ENCODE peak calls at places on chromosomes 11 and 22, in eight cellular contexts. E, C, R, I, F, U, M and N are unnamed samples.

GRCh38 chr22:23695141-23695540 is 4.3 kb downstream of the RGL4 start:
- DNase-seq in E (no peak), C (no peak), R (no peak), I (no peak), F (no peak), U (no peak), M (no peak), N (no peak)

GRCh38 chr11:68315581-68315920 is 3.2 kb downstream of the LRP5 start:
- DNase-seq in E (no peak), C (no peak), R (no peak), I (no peak), F (no peak), U (no peak), M (no peak), N (no peak)

GRCh38 chr22:39515266-39516050 is 4.9 kb upstream of the ATF4 start:
- DNase-seq in E (no peak), C (no peak), R (no peak), I (no peak), F (no peak), U (no peak), M (no peak), N (no peak)

GRCh38 chr11:81359476-81359875 is 1374.2 kb downstream of the FAM181B start:
- DNase-seq in E (no peak), C (no peak), R (peak), I (peak), F (no peak), U (no peak), M (no peak), N (no peak)

GRCh38 chr22:23153994-23154393 is 8.7 kb downstream of the RAB36 start:
- DNase-seq in E (no peak), C (no peak), R (no peak), I (no peak), F (no peak), U (no peak), M (peak), N (no peak)

GRCh38 chr11:122656073-122656630 is 630 bp downstream of the UBASH3B start:
- DNase-seq in E (peak), C (no peak), R (peak), I (peak), F (no peak), U (no peak), M (peak), N (peak)

GRCh38 chr11:110434952-110435779 is 5.4 kb downstream of the FDX1 start:
- DNase-seq in E (no peak), C (no peak), R (no peak), I (peak), F (peak), U (no peak), M (peak), N (no peak)

GRCh38 chr11:11661356-11662040 is 39.7 kb upstream of the GALNT18 start:
- DNase-seq in E (no peak), C (no peak), R (no peak), I (no peak), F (no peak), U (no peak), M (peak), N (no peak)

GRCh38 chr22:36986242-36986821 is 32.9 kb downstream of the TST start:
- DNase-seq in E (no peak), C (no peak), R (peak), I (peak), F (no peak), U (peak), M (peak), N (no peak)

GRCh38 chr11:22454461-22454860 is 116.3 kb downstream of the SLC17A6 start:
- DNase-seq in E (no peak), C (no peak), R (no peak), I (no peak), F (no peak), U (no peak), M (no peak), N (peak)

GRCh38 chr11:69306821-69307220 is 12.9 kb downstream of the MYEOV start:
- DNase-seq in E (no peak), C (no peak), R (no peak), I (no peak), F (no peak), U (no peak), M (no peak), N (no peak)

GRCh38 chr22:19761022-19761499 is 483 bp downstream of the TBX1 start:
- DNase-seq in E (no peak), C (no peak), R (no peak), I (no peak), F (no peak), U (no peak), M (peak), N (no peak)

GRCh38 chr11:10584071-10584501 is 15.6 kb upstream of the LYVE1 start:
- DNase-seq in E (no peak), C (no peak), R (no peak), I (no peak), F (peak), U (no peak), M (no peak), N (peak)

DNA sequence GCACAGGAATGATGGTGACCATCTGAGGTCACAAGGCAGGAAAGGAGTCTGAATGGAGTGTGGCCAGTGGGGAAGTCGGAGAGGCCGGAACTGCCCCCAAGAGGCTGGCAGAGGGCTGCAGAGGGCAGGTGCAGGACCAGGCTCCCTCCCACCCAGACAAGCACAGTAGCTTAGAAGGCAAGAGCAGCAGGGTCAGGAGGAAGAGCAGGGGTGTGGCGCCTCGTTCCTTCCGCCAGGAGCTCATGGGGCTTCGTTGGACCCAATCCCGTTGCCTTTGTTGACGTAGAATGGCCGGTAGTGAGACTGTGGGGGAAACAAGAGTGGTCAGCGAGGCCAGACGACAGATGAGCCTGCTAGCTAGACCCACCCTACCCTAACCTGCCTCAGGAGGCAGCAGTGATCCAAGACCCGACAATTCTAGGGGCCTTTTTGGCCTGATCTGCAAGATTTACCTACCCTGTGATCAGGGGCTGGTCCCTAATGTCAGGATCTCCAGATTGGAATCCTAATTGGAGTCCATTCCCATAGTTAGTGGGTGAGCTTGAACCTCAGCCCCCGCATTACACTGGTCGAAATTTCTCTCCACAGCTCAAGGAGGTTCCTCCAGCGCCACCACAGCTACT is 25.6 kb downstream of the TRIM29 start:
- DNase-seq in E (no peak), C (no peak), R (no peak), I (no peak), F (no peak), U (no peak), M (peak), N (no peak)
- TF ChIP-seq CTCF in E (peak), C (no peak), R (no peak), I (peak), F (no peak), U (no peak), M (peak), N (no peak)

GRCh38 chr11:60482361-60482760 is 10.2 kb upstream of the MS4A12 start:
- DNase-seq in E (no peak), C (no peak), R (no peak), I (no peak), F (no peak), U (no peak), M (no peak), N (no peak)

DNA sequence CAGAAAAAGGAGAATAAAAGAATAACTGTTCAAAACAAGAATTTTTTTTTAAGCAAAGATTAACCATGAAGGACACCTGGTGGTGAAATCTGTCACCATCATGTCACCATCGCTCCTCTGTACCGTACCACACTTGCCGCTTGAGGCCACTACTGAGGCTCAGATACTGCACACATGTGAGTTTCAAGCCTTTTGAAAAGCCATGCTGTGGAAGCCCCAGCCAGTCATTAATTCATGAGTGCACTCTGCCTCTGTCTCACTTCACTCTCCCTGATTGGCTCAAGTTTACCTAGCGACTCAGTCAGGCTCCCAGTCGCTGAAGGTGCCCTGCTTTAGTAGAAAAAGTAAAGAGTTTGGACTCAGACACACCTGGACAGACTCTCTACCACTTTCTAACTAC is 6.6 kb upstream of the MS4A12 start:
- DNase-seq in E (no peak), C (no peak), R (no peak), I (peak), F (no peak), U (peak), M (peak), N (no peak)
- TF ChIP-seq CTCF in E (peak), C (peak), R (no peak), I (peak), F (no peak), U (peak), M (peak), N (no peak)

GRCh38 chr22:47209547-47210023 is 447.1 kb downstream of the TBC1D22A start:
- DNase-seq in E (no peak), C (no peak), R (no peak), I (no peak), F (no peak), U (no peak), M (no peak), N (no peak)

GRCh38 chr22:47215851-47216250 is 453.4 kb downstream of the TBC1D22A start:
- DNase-seq in E (no peak), C (no peak), R (no peak), I (no peak), F (no peak), U (no peak), M (no peak), N (no peak)

GRCh38 chr22:47210112-47210657 is 447.7 kb downstream of the TBC1D22A start:
- DNase-seq in E (peak), C (no peak), R (no peak), I (no peak), F (no peak), U (no peak), M (no peak), N (no peak)

GRCh38 chr22:47210686-47211085 is 448.2 kb downstream of the TBC1D22A start:
- DNase-seq in E (no peak), C (no peak), R (no peak), I (no peak), F (no peak), U (no peak), M (no peak), N (no peak)

DNA sequence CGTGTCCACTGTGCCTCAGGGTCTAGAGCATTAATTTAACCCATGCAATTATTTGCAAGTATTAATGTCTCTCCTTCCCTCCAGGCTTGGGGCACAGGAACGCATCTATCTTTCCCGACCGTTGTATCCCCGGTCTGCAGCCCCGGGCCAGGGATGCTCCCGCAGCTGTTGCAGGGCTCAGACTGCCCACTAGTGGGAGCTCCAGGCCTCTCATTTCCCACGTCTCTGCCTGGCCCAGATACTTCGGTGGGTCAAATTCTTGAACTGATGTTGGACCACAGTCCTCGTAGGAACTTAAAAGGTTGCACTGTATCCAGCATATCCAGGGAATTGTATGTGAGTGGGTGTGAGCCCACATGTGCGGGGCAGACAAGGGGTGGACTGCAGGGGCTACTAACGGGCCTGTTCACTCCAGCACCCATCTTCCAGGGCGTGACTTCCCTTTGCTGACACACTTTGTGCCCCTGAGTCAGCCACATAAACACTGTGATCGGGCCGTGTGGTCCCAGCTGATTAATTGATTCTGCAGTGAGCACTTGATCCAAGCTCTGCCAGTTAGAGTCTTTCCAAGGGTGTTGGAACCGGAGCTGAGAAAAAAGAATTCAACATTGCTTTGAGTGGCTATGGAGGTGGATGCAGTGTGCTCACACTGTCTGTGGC is 451.3 kb downstream of the TBC1D22A start:
- DNase-seq in E (no peak), C (no peak), R (no peak), I (peak), F (peak), U (peak), M (peak), N (peak)
- TF ChIP-seq CTCF in E (peak), C (peak), R (peak), I (peak), F (peak), U (peak), M (peak), N (peak)

DNA sequence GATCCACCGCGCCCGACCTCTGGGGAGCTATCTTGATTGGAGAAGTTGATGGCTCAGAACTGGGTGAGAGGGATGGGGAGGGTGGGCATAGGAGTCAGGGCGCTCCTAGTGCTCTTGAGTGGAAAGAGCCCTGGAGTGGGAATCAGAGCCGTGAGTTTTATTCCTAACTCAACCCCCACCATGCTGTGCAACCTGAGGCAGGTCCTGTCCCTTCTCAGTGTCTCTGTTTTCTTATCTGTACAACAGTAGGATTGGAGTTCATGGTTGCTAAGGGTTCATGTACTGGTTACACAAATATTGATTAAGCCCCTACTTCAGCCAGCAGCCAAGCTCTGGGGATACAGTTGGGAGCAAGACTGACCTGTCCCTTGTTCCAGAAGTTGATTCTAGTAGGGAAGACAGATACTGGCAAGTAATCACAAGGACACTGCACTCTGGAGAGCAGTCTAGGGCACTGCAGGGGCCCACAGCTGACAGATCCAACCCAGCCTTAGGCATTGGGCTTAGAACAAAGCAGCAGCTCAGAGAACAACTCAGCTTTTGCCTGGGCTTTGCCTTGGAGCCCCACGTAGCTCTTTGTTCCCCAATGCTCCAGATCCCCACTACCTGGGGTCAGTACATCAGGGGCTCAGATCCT is 12.4 kb upstream of the DAGLA start:
- DNase-seq in E (no peak), C (no peak), R (no peak), I (no peak), F (no peak), U (no peak), M (no peak), N (no peak)
- TF ChIP-seq CTCF in E (no peak), C (no peak), R (no peak), I (no peak), F (no peak), U (no peak), M (no peak), N (no peak)

GRCh38 chr11:61777234-61778090 is 14.9 kb downstream of the TMEM258 start:
- DNase-seq in E (no peak), C (no peak), R (peak), I (no peak), F (no peak), U (no peak), M (peak), N (no peak)
- TF ChIP-seq CTCF in E (no peak), C (no peak), R (no peak), I (no peak), F (no peak), U (no peak), M (no peak), N (no peak)

GRCh38 chr11:116500002-116500832 is 272.6 kb downstream of the BUD13 start:
- DNase-seq in E (no peak), C (no peak), R (no peak), I (no peak), F (no peak), U (no peak), M (peak), N (no peak)

GRCh38 chr11:116500833-116501622 is 271.8 kb downstream of the BUD13 start:
- DNase-seq in E (no peak), C (no peak), R (no peak), I (no peak), F (no peak), U (no peak), M (peak), N (no peak)

GRCh38 chr11:116498161-116498560 is 274.6 kb downstream of the BUD13 start:
- DNase-seq in E (no peak), C (no peak), R (no peak), I (no peak), F (no peak), U (no peak), M (no peak), N (no peak)

GRCh38 chr11:116501728-116502127 is 271.1 kb downstream of the BUD13 start:
- DNase-seq in E (no peak), C (no peak), R (no peak), I (no peak), F (no peak), U (no peak), M (no peak), N (no peak)

GRCh38 chr11:116499396-116500001 is 273.3 kb downstream of the BUD13 start:
- DNase-seq in E (peak), C (peak), R (peak), I (peak), F (peak), U (no peak), M (peak), N (peak)
- TF ChIP-seq CTCF in E (peak), C (peak), R (peak), I (peak), F (peak), U (peak), M (peak), N (peak)

DNA sequence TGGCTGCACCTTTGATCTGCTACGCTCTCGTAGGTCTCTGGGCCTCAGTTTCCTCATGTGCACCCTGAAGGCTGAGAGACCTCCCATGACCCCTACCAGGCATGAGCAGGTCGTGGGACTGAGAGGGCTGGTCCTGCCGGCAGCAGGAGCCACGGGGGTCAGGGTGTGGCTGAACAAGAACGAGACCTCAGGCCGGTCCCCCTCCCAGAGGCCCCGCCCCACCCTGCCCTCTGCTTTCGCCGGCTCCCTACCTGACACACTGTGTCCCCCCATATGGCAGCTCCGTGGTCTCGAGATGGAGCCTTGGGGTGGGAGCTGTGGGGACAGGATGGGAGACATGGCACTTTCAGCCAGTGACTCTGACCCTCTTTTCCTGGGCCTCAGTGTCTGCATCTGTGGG is 40.6 kb downstream of the CDKN1C start:
- DNase-seq in E (no peak), C (no peak), R (no peak), I (no peak), F (no peak), U (no peak), M (no peak), N (no peak)
- TF ChIP-seq CTCF in E (no peak), C (no peak), R (no peak), I (no peak), F (no peak), U (no peak), M (no peak), N (no peak)

GRCh38 chr22:48663297-48663696 is 1164.4 kb downstream of the BRD1 start:
- DNase-seq in E (no peak), C (no peak), R (no peak), I (peak), F (no peak), U (no peak), M (peak), N (no peak)
- TF ChIP-seq CTCF in E (peak), C (peak), R (peak), I (peak), F (peak), U (peak), M (peak), N (peak)

DNA sequence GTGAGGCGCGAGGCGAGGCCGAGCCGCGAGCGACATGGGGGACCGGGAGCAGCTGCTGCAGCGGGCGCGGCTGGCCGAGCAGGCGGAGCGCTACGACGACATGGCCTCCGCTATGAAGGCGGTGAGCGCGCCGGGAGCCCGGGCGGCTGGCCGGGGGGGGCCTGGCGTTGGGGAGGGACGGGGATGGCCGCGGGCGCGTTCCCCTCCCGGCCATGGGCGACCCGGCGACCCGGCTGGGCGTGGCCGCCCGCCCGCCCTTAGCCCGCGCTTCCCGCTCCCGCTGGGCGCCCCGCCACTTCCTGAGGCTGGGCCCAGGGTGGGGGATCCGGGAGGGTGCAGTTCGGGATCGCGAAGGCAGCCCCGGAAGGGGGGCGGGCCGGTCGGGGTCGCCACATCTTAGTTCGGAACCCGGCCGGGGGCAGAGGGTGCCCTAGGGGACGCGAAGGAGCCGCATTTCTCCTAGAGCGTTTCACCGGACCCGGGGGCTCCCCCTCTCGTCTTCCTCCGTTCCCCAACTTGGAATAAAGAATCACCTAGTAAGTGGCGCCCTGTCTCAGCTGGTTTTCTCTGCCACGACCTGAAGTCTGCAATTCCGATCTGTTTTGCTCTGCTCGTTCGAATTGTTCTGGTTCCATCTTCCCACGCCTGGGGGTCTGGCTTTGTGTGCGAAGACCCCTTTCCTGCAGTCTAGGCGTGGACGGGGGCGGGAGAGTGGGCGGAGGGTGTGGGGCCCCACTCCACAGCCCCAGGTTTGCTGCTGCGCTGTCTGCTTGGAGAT is 554 bp downstream of the YWHAH start:
- DNase-seq in E (no peak), C (no peak), R (no peak), I (peak), F (no peak), U (no peak), M (peak), N (no peak)
- TF ChIP-seq CTCF in E (no peak), C (peak), R (no peak), I (no peak), F (peak), U (no peak), M (no peak), N (peak)